ENCODE peak calls at places on chromosomes 4 and X, in seven cellular contexts. U, T, M, R, J, H and C are unnamed samples.

GRCh38 chr4:3316146-3316545 is 23.3 kb downstream of the RGS12 start:
- DNase-seq in R (no peak), M (no peak), U (no peak), J (no peak), H (peak), T (no peak), C (no peak)

GRCh38 chr4:19319607-19320006 is 932.1 kb upstream of the SLIT2 start:
- DNase-seq in M (no peak), R (no peak), T (no peak), U (no peak), J (no peak), H (no peak), C (no peak)

GRCh38 chr4:67130411-67130810 is 414.9 kb downstream of the CENPC start:
- DNase-seq in J (no peak), H (no peak), T (no peak), R (no peak), U (no peak), M (no peak), C (no peak)

GRCh38 chr4:69858683-69859082 is 1.3 kb downstream of the SULT1E1 start:
- DNase-seq in M (no peak), U (no peak), J (no peak), T (no peak), H (no peak), R (no peak), C (no peak)

GRCh38 chrX:48589482-48590162 is 7.7 kb upstream of the WDR13 start:
- DNase-seq in R (no peak), M (no peak), U (peak), T (no peak), J (no peak), H (no peak), C (no peak)

GRCh38 chr4:12852338-12853307 is 631.5 kb downstream of the RAB28 start:
- DNase-seq in T (no peak), R (no peak), U (no peak), H (no peak), J (peak), M (peak), C (peak)

GRCh38 chr4:58807843-58808605 is 1697.8 kb upstream of the IGFBP7 start:
- DNase-seq in U (no peak), R (no peak), J (no peak), M (no peak), H (no peak), T (no peak), C (no peak)

GRCh38 chr4:159002950-159003349 is 99.9 kb upstream of the RAPGEF2 start:
- DNase-seq in T (no peak), M (no peak), J (no peak), H (no peak), R (no peak), U (no peak), C (no peak)

GRCh38 chrX:112651766-112652165 is 28.0 kb downstream of the LHFPL1 start:
- DNase-seq in R (no peak), T (no peak), M (no peak), U (no peak), J (no peak), H (no peak), C (no peak)

GRCh38 chr4:30840571-30840970 is 120.4 kb downstream of the PCDH7 start:
- DNase-seq in H (no peak), R (no peak), U (no peak), M (no peak), J (no peak), T (no peak), C (no peak)

GRCh38 chr4:77152421-77152820 is 4.6 kb upstream of the CCNG2 start:
- DNase-seq in R (no peak), M (no peak), T (no peak), U (no peak), H (no peak), J (no peak), C (no peak)

GRCh38 chrX:151151668-151152267 is 24.6 kb upstream of the GPR50 start:
- DNase-seq in J (peak), M (peak), H (no peak), T (peak), U (no peak), R (no peak), C (no peak)

GRCh38 chr4:1014395-1015167 is 3.2 kb downstream of the FGFRL1 start:
- DNase-seq in J (no peak), T (no peak), M (no peak), U (no peak), H (no peak), R (no peak), C (no peak)

GRCh38 chr4:168978001-168978700 is 31.9 kb downstream of the CBR4 start:
- DNase-seq in H (no peak), M (no peak), R (no peak), U (no peak), T (no peak), J (peak), C (no peak)

GRCh38 chr4:102623622-102624021 is 122.5 kb downstream of the NFKB1 start:
- DNase-seq in T (no peak), H (no peak), R (no peak), J (peak), U (no peak), M (peak), C (no peak)

GRCh38 chr4:40121515-40121914 is 64.9 kb downstream of the N4BP2 start:
- DNase-seq in J (no peak), M (no peak), U (no peak), H (no peak), T (no peak), R (peak), C (no peak)

GRCh38 chr4:89496851-89497250 is 189.3 kb upstream of the GPRIN3 start:
- DNase-seq in M (no peak), U (no peak), R (no peak), J (no peak), H (no peak), T (no peak), C (no peak)

GRCh38 chr4:2057382-2058065 is 1.6 kb upstream of the NAT8L start:
- DNase-seq in R (no peak), J (no peak), T (no peak), M (no peak), U (no peak), H (no peak), C (no peak)

GRCh38 chrX:36908801-36909403 is 99.3 kb upstream of the FAM47C start:
- DNase-seq in H (no peak), T (no peak), M (peak), J (peak), U (no peak), R (peak), C (no peak)

GRCh38 chr4:16754104-16754503 is 144.3 kb downstream of the LDB2 start:
- DNase-seq in M (no peak), J (no peak), H (no peak), T (no peak), R (no peak), U (no peak), C (no peak)

GRCh38 chr4:16758206-16758605 is 140.2 kb downstream of the LDB2 start:
- DNase-seq in J (no peak), U (no peak), R (no peak), H (no peak), T (no peak), M (no peak), C (no peak)

GRCh38 chr4:16759781-16760459 is 138.5 kb downstream of the LDB2 start:
- DNase-seq in J (no peak), T (no peak), M (no peak), R (no peak), U (no peak), H (no peak), C (no peak)

GRCh38 chr4:16758816-16759215 is 139.6 kb downstream of the LDB2 start:
- DNase-seq in H (no peak), U (no peak), J (no peak), R (no peak), T (no peak), M (no peak), C (no peak)

GRCh38 chr4:16757080-16757521 is 141.3 kb downstream of the LDB2 start:
- DNase-seq in H (no peak), T (no peak), U (no peak), J (no peak), R (no peak), M (no peak), C (no peak)
- TF ChIP-seq EP300 in H (no peak), T (no peak), U (no peak), J (no peak), R (no peak), M (no peak), C (no peak)

DNA sequence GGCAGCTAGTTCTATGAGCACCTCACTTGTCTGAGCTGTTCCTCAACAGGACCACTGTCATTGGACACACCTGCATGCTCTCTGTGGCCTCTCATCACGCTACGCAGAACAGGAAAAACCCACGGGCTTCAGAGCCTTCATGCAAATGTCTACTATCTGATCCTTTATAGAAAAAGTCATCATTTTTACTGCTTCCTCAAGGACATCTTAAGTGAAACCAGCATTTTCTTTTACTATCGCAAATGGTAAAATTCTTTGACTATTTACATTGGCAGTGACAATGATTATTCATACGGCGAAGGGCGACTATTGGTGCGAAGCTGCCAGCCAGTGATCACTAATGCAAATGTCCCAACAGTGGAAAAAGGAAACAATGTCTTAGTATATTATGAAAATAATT is 147.0 kb downstream of the AFAP1 start:
- DNase-seq in J (no peak), T (no peak), R (no peak), U (no peak), M (no peak), H (no peak), C (no peak)
- TF ChIP-seq POLR2A in J (no peak), T (no peak), R (no peak), U (no peak), M (no peak), H (no peak), C (no peak)

GRCh38 chrX:11130142-11130541 is 19.0 kb downstream of the HCCS start:
- DNase-seq in T (no peak), M (no peak), H (no peak), U (no peak), R (no peak), J (no peak), C (no peak)
- TF ChIP-seq EP300 in T (no peak), M (no peak), H (no peak), U (no peak), R (no peak), J (no peak), C (no peak)

GRCh38 chrX:46755656-46756055 is 3.3 kb downstream of the SLC9A7 start:
- DNase-seq in J (no peak), U (no peak), H (no peak), R (no peak), T (no peak), M (no peak), C (no peak)

GRCh38 chrX:46757052-46757451 is 1.9 kb downstream of the SLC9A7 start:
- DNase-seq in J (no peak), T (no peak), U (no peak), M (no peak), R (no peak), H (no peak), C (no peak)

GRCh38 chrX:46757593-46757992 is 1.3 kb downstream of the SLC9A7 start:
- DNase-seq in J (no peak), U (no peak), H (no peak), R (no peak), T (no peak), M (no peak), C (no peak)

GRCh38 chrX:46750829-46751228 is 8.1 kb downstream of the SLC9A7 start:
- DNase-seq in T (no peak), U (no peak), M (no peak), H (no peak), R (no peak), J (no peak), C (no peak)

DNA sequence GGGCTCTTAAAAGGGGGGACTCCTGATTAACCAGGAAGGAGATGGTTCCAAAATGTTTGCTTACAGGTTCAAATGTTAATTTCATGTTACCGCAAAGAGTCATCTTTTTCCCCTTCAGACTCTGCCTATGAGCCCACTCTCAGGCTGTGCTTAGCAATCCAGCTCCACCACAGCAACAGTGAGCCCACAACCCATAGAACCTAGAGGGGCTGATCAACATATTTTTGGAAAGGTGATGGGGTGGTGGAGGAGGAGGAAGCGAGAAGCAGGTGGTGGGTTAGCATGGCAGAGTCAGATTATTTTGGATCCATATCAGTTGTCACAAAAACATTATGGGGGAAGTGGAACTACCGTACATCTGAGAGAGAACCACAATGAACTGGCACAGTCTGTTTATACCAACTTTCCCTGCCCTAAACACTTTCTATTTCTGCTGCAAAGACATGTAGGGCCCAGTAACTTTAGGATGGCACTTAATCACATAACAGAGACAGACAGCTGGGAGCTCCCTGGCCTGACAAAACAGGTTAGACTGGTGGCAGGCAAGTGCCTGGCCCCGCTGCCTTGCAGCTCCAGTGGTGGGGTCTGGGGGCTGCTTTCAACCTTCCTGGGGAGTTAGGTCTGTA is 4.4 kb downstream of the SLC9A7 start:
- DNase-seq in T (no peak), J (no peak), M (no peak), R (peak), H (no peak), U (no peak), C (no peak)
- TF ChIP-seq POLR2A in T (no peak), J (no peak), M (no peak), R (no peak), H (no peak), U (no peak), C (no peak)

GRCh38 chr4:140752669-140753068 is 3.5 kb downstream of the TBC1D9 start:
- DNase-seq in R (no peak), U (no peak), M (no peak), H (no peak), J (no peak), T (no peak), C (no peak)

GRCh38 chr4:140757220-140757607 is 1.0 kb upstream of the TBC1D9 start:
- DNase-seq in U (no peak), H (no peak), M (no peak), T (no peak), R (no peak), J (no peak), C (no peak)

GRCh38 chr4:140754918-140755810 is 1.0 kb downstream of the TBC1D9 start:
- DNase-seq in R (no peak), J (no peak), T (no peak), U (no peak), H (no peak), M (no peak), C (no peak)

GRCh38 chr4:140755811-140756291 is 334 bp downstream of the TBC1D9 start:
- DNase-seq in T (peak), J (no peak), U (peak), R (no peak), M (peak), H (peak), C (no peak)

DNA sequence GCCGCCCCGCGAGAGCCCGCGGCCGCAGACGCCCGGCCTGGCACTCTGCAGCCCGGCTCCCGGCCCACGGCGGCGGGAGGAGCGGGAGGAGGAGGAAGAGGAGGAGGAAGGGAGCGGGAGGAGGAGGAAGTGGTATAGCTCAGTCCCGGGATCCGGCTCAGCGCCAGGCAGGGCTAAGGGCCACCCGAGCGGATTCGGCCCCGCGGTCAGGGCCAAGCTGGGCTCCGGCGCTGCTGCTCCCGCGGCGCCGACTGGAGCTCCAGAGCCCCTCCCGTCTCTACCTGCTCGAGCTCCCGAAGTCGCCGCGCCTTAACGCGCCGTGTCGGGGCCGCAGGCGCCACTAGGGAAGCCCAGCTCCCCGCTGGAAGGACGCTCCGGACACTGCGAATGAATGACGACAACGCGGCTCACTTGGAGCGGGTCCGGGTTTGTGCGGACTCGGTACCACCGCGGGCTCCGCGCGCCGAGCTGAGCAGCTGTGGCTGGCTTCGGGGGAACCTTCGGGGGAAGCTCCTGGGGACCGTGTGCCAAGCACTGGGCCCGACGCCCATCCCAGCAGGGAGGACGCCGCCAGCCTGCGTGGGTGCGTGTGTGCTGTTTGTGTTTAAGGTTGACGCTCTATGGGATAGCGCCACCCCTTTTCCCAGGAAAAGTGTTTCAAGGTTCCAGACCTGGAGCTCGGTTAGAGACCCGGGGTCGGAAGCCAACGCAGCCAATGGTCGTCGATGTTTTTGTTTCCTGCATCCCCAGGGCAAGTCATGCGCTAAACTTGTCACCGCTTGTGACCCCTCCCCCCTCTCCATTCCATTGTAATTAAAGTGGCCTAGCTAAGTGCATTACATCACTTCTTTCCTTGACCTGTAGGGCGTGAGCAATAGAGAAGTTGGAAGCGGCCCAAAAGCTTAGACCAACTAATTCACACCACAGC is at the start of gene TBC1D9:
- DNase-seq in J (peak), R (peak), T (peak), U (peak), H (peak), M (peak), C (peak)
- TF ChIP-seq EP300 in J (no peak), R (no peak), T (no peak), U (no peak), H (no peak), M (no peak), C (peak)

GRCh38 chr4:151048913-151049312 is 33.8 kb upstream of the LRBA start:
- DNase-seq in U (no peak), J (no peak), R (no peak), H (no peak), T (no peak), M (no peak), C (no peak)

GRCh38 chr4:151045907-151046306 is 30.8 kb upstream of the LRBA start:
- DNase-seq in U (no peak), R (no peak), T (no peak), H (no peak), M (no peak), J (peak), C (no peak)

GRCh38 chr4:151052785-151053184 is 37.7 kb upstream of the LRBA start:
- DNase-seq in R (no peak), M (no peak), H (no peak), T (no peak), J (no peak), U (no peak), C (no peak)

GRCh38 chr4:151046609-151047008 is 31.5 kb upstream of the LRBA start:
- DNase-seq in M (no peak), U (no peak), T (no peak), R (no peak), H (no peak), J (no peak), C (no peak)

DNA sequence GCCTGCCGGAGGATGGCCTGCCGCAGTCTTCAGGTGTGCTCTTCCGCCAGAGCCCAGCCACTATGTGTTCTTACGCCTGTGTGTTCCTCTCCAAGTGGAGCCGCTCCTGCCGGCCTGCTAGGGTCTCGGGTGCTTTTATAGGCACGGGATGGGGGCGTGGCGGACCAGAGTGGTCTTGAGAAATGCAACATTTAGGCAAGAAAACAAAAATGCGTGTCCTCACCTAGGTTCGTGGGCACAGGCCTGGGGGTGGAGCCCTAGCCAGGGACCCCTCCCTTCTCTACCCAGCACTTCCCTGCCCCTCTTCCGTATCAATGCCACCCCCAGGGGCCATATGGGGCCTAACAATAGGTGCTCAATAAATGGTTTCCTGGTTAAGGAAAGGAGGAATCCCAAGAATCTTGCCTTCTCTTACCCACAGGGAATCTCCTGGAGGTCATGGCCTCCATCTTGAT is 34.4 kb upstream of the LRBA start:
- DNase-seq in J (no peak), M (no peak), T (no peak), U (no peak), R (no peak), H (no peak), C (no peak)
- TF ChIP-seq POLR2A in J (no peak), M (no peak), T (no peak), U (no peak), R (no peak), H (no peak), C (no peak)

DNA sequence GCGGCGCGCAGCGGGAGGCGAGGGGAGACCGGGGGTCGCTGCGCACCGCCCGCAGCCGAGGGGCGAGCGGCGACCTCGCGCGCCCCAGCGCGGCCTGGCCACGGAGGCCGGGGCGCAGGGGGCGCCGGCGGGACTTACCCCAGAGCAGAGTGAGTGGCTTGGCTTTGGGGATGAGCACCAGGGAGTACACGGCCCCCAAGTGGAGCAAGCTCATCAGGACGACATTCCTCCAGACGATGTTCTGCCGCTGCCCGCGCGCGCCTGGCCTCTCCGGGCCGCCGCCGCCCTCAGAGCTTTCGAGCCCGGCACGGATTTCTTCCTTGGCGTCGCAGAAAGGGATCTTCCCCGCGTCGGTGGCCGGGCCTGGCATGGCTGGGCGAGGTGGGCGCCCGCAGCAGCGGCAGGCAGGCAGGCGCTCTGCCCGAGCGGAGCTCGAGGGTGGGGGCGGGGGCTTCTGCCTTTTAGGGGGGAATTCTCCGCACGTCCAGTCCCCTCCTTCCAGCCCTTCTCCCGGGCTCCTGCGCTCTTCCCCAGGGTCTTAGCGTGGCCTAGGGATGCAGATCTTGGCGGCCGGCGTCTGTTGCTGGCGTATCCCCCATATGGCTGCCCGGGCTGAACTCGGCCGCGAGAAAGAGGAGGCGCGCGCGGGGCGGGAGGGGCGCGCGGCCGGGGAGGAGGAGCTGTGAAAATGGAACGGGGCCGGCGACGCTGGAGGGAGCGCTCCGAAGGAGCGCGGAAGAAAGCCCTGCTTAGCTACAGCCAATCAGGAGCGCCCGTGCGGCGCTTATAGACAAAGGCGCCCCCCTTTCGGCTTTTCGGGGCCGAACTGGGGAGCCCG is at the start of gene SCD5:
- DNase-seq in R (no peak), J (no peak), H (peak), U (peak), T (peak), M (peak), C (peak)
- TF ChIP-seq EP300 in R (no peak), J (no peak), H (no peak), U (no peak), T (no peak), M (no peak), C (no peak)